ENCODE peak calls at places on chromosome 1, in six cellular contexts. G is D721Med, U is fibroblast of pulmonary artery, A is endodermal cell, W is left cardiac atrium, F is occipital lobe. K is an unnamed sample.

GRCh38 chr1:201480231-201481003 is 11.4 kb upstream of the PHLDA3 start:
- DNase-seq in G (peak), U (no peak), A (peak), W (peak), F (peak), K (no peak)

GRCh38 chr1:226691257-226691656 is 47.8 kb downstream of the ITPKB start:
- DNase-seq in G (no peak), U (no peak), A (no peak), W (no peak), F (no peak), K (no peak)

GRCh38 chr1:56970280-56970679 is 4.5 kb upstream of the C8B start:
- DNase-seq in G (no peak), U (no peak), A (no peak), W (no peak), F (no peak), K (no peak)

GRCh38 chr1:198825254-198825653 is 186.4 kb downstream of the PTPRC start:
- DNase-seq in G (no peak), U (no peak), A (no peak), W (no peak), F (no peak), K (no peak)

GRCh38 chr1:37650721-37651120 is 16.0 kb upstream of the RSPO1 start:
- DNase-seq in G (no peak), U (no peak), A (no peak), W (no peak), F (no peak), K (no peak)

GRCh38 chr1:59265622-59266021 is 31.3 kb upstream of the FGGY start:
- DNase-seq in G (no peak), U (no peak), A (no peak), W (no peak), F (no peak), K (no peak)

GRCh38 chr1:167650266-167651160 is 20.5 kb downstream of the RCSD1 start:
- DNase-seq in G (no peak), U (no peak), A (peak), W (peak), F (no peak), K (no peak)

GRCh38 chr1:19081218-19081893 is 124.9 kb upstream of the IFFO2 start:
- DNase-seq in G (no peak), U (peak), A (no peak), W (peak), F (no peak), K (no peak)

GRCh38 chr1:101993703-101994102 is 3.0 kb downstream of the OLFM3 start:
- DNase-seq in G (no peak), U (peak), A (no peak), W (no peak), F (no peak), K (no peak)

GRCh38 chr1:36664564-36665287 is 182.0 kb upstream of the CSF3R start:
- DNase-seq in G (no peak), U (no peak), A (no peak), W (no peak), F (no peak), K (no peak)

GRCh38 chr1:93177991-93178390 is 2.2 kb downstream of the TMED5 start:
- DNase-seq in G (no peak), U (peak), A (no peak), W (no peak), F (no peak), K (no peak)

GRCh38 chr1:159941139-159941866 is 4.1 kb downstream of the IGSF9 start:
- DNase-seq in G (peak), U (no peak), A (no peak), W (peak), F (no peak), K (no peak)

K was measured in hippocampal formation.